ENCODE peak calls at places on chromosomes 11 and 22, in eight cellular contexts. A, F, R, W, N, J, Y and E are unnamed samples.

GRCh38 chr22:43828711-43829447 is 16.8 kb upstream of the EFCAB6 start:
- DNase-seq in A (peak; percentile 86), N (peak; percentile 27), W (no peak), Y (no peak), J (peak; percentile 49), R (no peak), F (no peak), E (no peak)

GRCh38 chr11:46948378-46949131 is 12.0 kb downstream of the CSTPP1 start:
- DNase-seq in J (peak; percentile 21), W (no peak), N (no peak), R (no peak), A (no peak), Y (no peak), F (no peak), E (no peak)

GRCh38 chr11:44848203-44848962 is 102.3 kb downstream of the TP53I11 start:
- DNase-seq in R (no peak), Y (no peak), J (no peak), W (no peak), F (no peak), N (no peak), A (no peak), E (no peak)

GRCh38 chr11:117832511-117832910 is 8.0 kb upstream of the FXYD2 start:
- DNase-seq in J (no peak), W (peak; percentile 3), F (no peak), Y (no peak), N (no peak), A (no peak), R (no peak), E (no peak)

GRCh38 chr22:22878211-22878570 is 9.4 kb upstream of the IGLL5 start:
- DNase-seq in W (no peak), N (no peak), R (no peak), Y (peak; percentile 32), J (no peak), A (no peak), F (no peak), E (no peak)

GRCh38 chr11:76782526-76783293 is 446 bp upstream of the TSKU start:
- DNase-seq in Y (no peak), F (peak; percentile 36), N (peak; percentile 79), J (peak; percentile 92), R (no peak), A (peak; percentile 90), W (peak; percentile 35), E (peak; percentile 59)

GRCh38 chr11:13462311-13462927 is 603 bp downstream of the BTBD10 start:
- DNase-seq in F (no peak), A (peak; percentile 64), W (peak; percentile 84), N (peak; percentile 68), J (no peak), R (peak; percentile 46), Y (no peak), E (peak; percentile 57)

GRCh38 chr22:31578171-31578570 is 81.8 kb downstream of the SFI1 start:
- DNase-seq in J (no peak), W (no peak), N (no peak), A (no peak), F (no peak), R (no peak), Y (no peak), E (no peak)

GRCh38 chr11:64885367-64886286 is 7.2 kb upstream of the EHD1 start:
- DNase-seq in F (no peak), W (no peak), A (no peak), Y (no peak), J (no peak), R (peak; percentile 55), N (no peak), E (no peak)

GRCh38 chr22:23984430-23984829 is 4.5 kb downstream of the GSTT2 start:
- DNase-seq in A (no peak), R (no peak), F (no peak), W (peak; percentile 52), Y (peak; percentile 73), N (peak; percentile 50), J (peak; percentile 13), E (no peak)

GRCh38 chr11:94773842-94774241 is 5.7 kb downstream of the AMOTL1 start:
- DNase-seq in Y (no peak), F (no peak), R (no peak), N (no peak), A (no peak), W (no peak), J (no peak), E (no peak)

GRCh38 chr22:45254789-45255261 is 14.1 kb upstream of the KIAA0930 start:
- DNase-seq in F (no peak), J (no peak), R (no peak), W (no peak), N (no peak), A (no peak), Y (peak; percentile 73), E (no peak)

GRCh38 chr11:109789911-109790310 is 303.3 kb upstream of the ZC3H12C start:
- DNase-seq in W (no peak), F (no peak), A (no peak), J (no peak), Y (no peak), R (no peak), N (no peak), E (no peak)

GRCh38 chr11:35541621-35542375 is 16.4 kb upstream of the PAMR1 start:
- DNase-seq in F (no peak), A (peak; percentile 58), R (no peak), W (no peak), J (no peak), N (no peak), Y (no peak), E (no peak)

GRCh38 chr11:115623021-115623451 is 118.8 kb upstream of the CADM1 start:
- DNase-seq in A (peak; percentile 91), Y (no peak), R (no peak), J (peak; percentile 80), W (peak; percentile 16), F (no peak), N (no peak), E (no peak)

GRCh38 chr11:119179983-119180382 is 5.3 kb upstream of the NHERF4 start:
- DNase-seq in Y (no peak), R (no peak), W (no peak), N (no peak), J (no peak), A (no peak), F (no peak), E (no peak)

GRCh38 chr11:1569251-1569780 is 2.8 kb downstream of the DUSP8 start:
- DNase-seq in Y (no peak), A (no peak), J (no peak), W (no peak), R (no peak), N (no peak), F (no peak), E (no peak)